ENCODE peak calls at places on chromosome 22, in eight cellular contexts. K is K562; S is omental fat pad; V is AG20443; H is stromal cell of bone marrow; L is stimulated activated CD4-positive, alpha-beta T cell treated with anti-CD3 and anti-CD28 coated beads, Interleukin-1b, Interleukin-23, amount 100 ng/mL, for 1 hour; D is KG1; G is colonic mucosa. Q is an unnamed sample.

GRCh38 chr22:40156001-40156516 is 21.7 kb upstream of the TNRC6B start:
- DNase-seq in D (no peak), K (peak; percentile 35), V (peak; percentile 17), S (no peak), H (no peak), G (peak; percentile 79), L (no peak), Q (no peak)

GRCh38 chr22:23047742-23048141 is 22.6 kb upstream of the GNAZ start:
- DNase-seq in G (no peak), H (no peak), K (no peak), D (no peak), V (no peak), S (no peak), L (no peak), Q (no peak)

GRCh38 chr22:31350410-31350863 is 4.3 kb upstream of the PATZ1 start:
- DNase-seq in D (no peak), L (no peak), H (no peak), K (peak; percentile 23), V (no peak), S (no peak), G (peak; percentile 33), Q (no peak)

GRCh38 chr22:27213291-27213690 is 555.9 kb downstream of the MIAT start:
- DNase-seq in V (no peak), G (no peak), S (no peak), H (no peak), K (no peak), L (no peak), D (no peak), Q (peak; percentile 53)

GRCh38 chr22:44522526-44523170 is 24.6 kb upstream of the RTL6 start:
- DNase-seq in G (no peak), H (no peak), D (no peak), S (no peak), K (no peak), L (no peak), V (no peak), Q (no peak)

GRCh38 chr22:45336971-45337431 is 27.3 kb downstream of the FAM118A start:
- DNase-seq in D (no peak), K (no peak), L (no peak), V (no peak), G (peak; percentile 47), H (no peak), S (no peak), Q (no peak)

GRCh38 chr22:37843746-37844089 is 416 bp downstream of the ANKRD54 start:
- DNase-seq in L (peak; percentile 17), S (no peak), D (no peak), K (peak; percentile 65), H (peak; percentile 4), V (peak; percentile 74), G (peak; percentile 64), Q (no peak)

GRCh38 chr22:31284241-31284745 is 8.0 kb downstream of the PIK3IP1 start:
- DNase-seq in D (no peak), G (no peak), H (no peak), V (no peak), S (no peak), L (no peak), K (no peak), Q (no peak)

GRCh38 chr22:38452373-38453064 is 2.5 kb downstream of the KCNJ4 start:
- DNase-seq in K (no peak), L (no peak), S (no peak), D (no peak), G (no peak), V (peak; percentile 82), H (no peak), Q (no peak)

GRCh38 chr22:21920341-21921183 is 32.1 kb downstream of the PPM1F start:
- DNase-seq in H (no peak), G (no peak), D (no peak), V (no peak), S (no peak), K (no peak), L (no peak), Q (no peak)

GRCh38 chr22:47367993-47368945 is 605.8 kb downstream of the TBC1D22A start:
- DNase-seq in D (no peak), V (no peak), S (no peak), H (no peak), K (no peak), L (no peak), G (peak; percentile 6), Q (no peak)

GRCh38 chr22:38316340-38317236 is 645 bp downstream of the CSNK1E start:
- DNase-seq in S (no peak), H (no peak), K (peak; percentile 79), L (peak; percentile 30), D (no peak), V (peak; percentile 81), G (peak; percentile 60), Q (no peak)

GRCh38 chr22:38657248-38657909 is 941 bp downstream of the CBY1 start:
- DNase-seq in H (no peak), V (no peak), S (no peak), D (peak; percentile 2), L (peak; percentile 8), G (peak; percentile 38), K (no peak), Q (no peak)

Q was measured in astrocyte of the cerebellum.